ENCODE peak calls at places on chromosomes 3 and 15, in six cellular contexts. L, M, Z, V, C and F are unnamed samples.

GRCh38 chr3:172061724-172062184 is 22.4 kb downstream of the FNDC3B start:
- DNase-seq in L (no peak), M (no peak), Z (no peak), V (peak; percentile 50), C (peak; percentile 83), F (no peak)

GRCh38 chr3:136559896-136560295 is 192.3 kb downstream of the STAG1 start:
- DNase-seq in L (no peak), M (no peak), Z (no peak), V (no peak), C (no peak), F (peak; percentile 88)

GRCh38 chr15:85725019-85725418 is 69.7 kb downstream of the KLHL25 start:
- DNase-seq in L (no peak), M (no peak), Z (no peak), V (no peak), C (no peak), F (no peak)

GRCh38 chr3:179811321-179812095 is 158.7 kb downstream of the USP13 start:
- DNase-seq in L (peak; percentile 10), M (no peak), Z (peak; percentile 45), V (peak; percentile 48), C (peak; percentile 78), F (peak; percentile 75)

GRCh38 chr3:170534232-170534631 is 51.6 kb downstream of the SLC7A14 start:
- DNase-seq in L (no peak), M (no peak), Z (no peak), V (no peak), C (no peak), F (no peak)

GRCh38 chr15:100901296-100901695 is 17.9 kb upstream of the LRRK1 start:
- DNase-seq in L (no peak), M (no peak), Z (no peak), V (no peak), C (no peak), F (no peak)

GRCh38 chr3:35639251-35640185 is at the start of gene ARPP21:
- DNase-seq in L (no peak), M (peak; percentile 79), Z (no peak), V (peak; percentile 32), C (peak; percentile 17), F (peak; percentile 16)

GRCh38 chr3:42853739-42854302 is 21.9 kb downstream of the CYP8B1 start:
- DNase-seq in L (no peak), M (no peak), Z (no peak), V (no peak), C (no peak), F (no peak)

GRCh38 chr3:45907769-45908705 is 21.7 kb downstream of the CCR9 start:
- DNase-seq in L (no peak), M (no peak), Z (no peak), V (no peak), C (no peak), F (no peak)

GRCh38 chr15:97981758-97982157 is 21.3 kb downstream of the ARRDC4 start:
- DNase-seq in L (no peak), M (no peak), Z (no peak), V (no peak), C (no peak), F (no peak)

GRCh38 chr3:13541691-13542090 is 7.2 kb upstream of the FBLN2 start:
- DNase-seq in L (no peak), M (no peak), Z (no peak), V (no peak), C (no peak), F (no peak)

GRCh38 chr15:51108933-51109550 is 14.3 kb upstream of the TNFAIP8L3 start:
- DNase-seq in L (no peak), M (no peak), Z (peak; percentile 49), V (no peak), C (no peak), F (no peak)

GRCh38 chr3:162538466-162538865 is 1041.9 kb downstream of the OTOL1 start:
- DNase-seq in L (no peak), M (no peak), Z (no peak), V (no peak), C (no peak), F (no peak)

GRCh38 chr15:48062476-48062875 is 58.3 kb upstream of the SLC24A5 start:
- DNase-seq in L (no peak), M (no peak), Z (no peak), V (no peak), C (no peak), F (no peak)

GRCh38 chr3:20990896-20991295 is 760.1 kb downstream of the ZNF385D start:
- DNase-seq in L (no peak), M (no peak), Z (no peak), V (no peak), C (no peak), F (no peak)